ENCODE peak calls at places on chromosome 14, in five cellular contexts. One of them, this sample, is unnamed.

GRCh38 chr14:57512221-57512620 is 18.6 kb upstream of the CCDC198 start:
- DNase-seq in effector memory CD8-positive, alpha-beta T cell: no peak
- DNase-seq in stimulated activated CD4-positive, alpha-beta T cell treated with anti-CD3 and anti-CD28 coated beads, Interleukin-4, amount 100 ng/mL, for 48 hours: no peak
- DNase-seq in fibroblast of the aortic adventitia: no peak
- DNase-seq in neural progenitor cell: no peak
- DNase-seq in this sample: no peak

GRCh38 chr14:78997811-78998210 is 827.6 kb downstream of the NRXN3 start:
- DNase-seq in neural progenitor cell: no peak
- DNase-seq in stimulated activated CD4-positive, alpha-beta T cell treated with anti-CD3 and anti-CD28 coated beads, Interleukin-4, amount 100 ng/mL, for 48 hours: no peak
- DNase-seq in fibroblast of the aortic adventitia: peak
- DNase-seq in effector memory CD8-positive, alpha-beta T cell: no peak
- DNase-seq in this sample: no peak

GRCh38 chr14:51225751-51226150 is 14.3 kb upstream of the TMX1 start:
- DNase-seq in effector memory CD8-positive, alpha-beta T cell: no peak
- DNase-seq in fibroblast of the aortic adventitia: no peak
- DNase-seq in neural progenitor cell: no peak
- DNase-seq in stimulated activated CD4-positive, alpha-beta T cell treated with anti-CD3 and anti-CD28 coated beads, Interleukin-4, amount 100 ng/mL, for 48 hours: no peak
- DNase-seq in this sample: no peak

GRCh38 chr14:33186656-33187055 is 248.0 kb downstream of the NPAS3 start:
- DNase-seq in neural progenitor cell: no peak
- DNase-seq in fibroblast of the aortic adventitia: no peak
- DNase-seq in stimulated activated CD4-positive, alpha-beta T cell treated with anti-CD3 and anti-CD28 coated beads, Interleukin-4, amount 100 ng/mL, for 48 hours: no peak
- DNase-seq in effector memory CD8-positive, alpha-beta T cell: no peak
- DNase-seq in this sample: no peak

GRCh38 chr14:91193069-91193468 is 51.4 kb downstream of the GPR68 start:
- DNase-seq in neural progenitor cell: no peak
- DNase-seq in fibroblast of the aortic adventitia: no peak
- DNase-seq in stimulated activated CD4-positive, alpha-beta T cell treated with anti-CD3 and anti-CD28 coated beads, Interleukin-4, amount 100 ng/mL, for 48 hours: no peak
- DNase-seq in effector memory CD8-positive, alpha-beta T cell: no peak
- DNase-seq in this sample: no peak

GRCh38 chr14:55762595-55763232 is 182.7 kb downstream of the KTN1 start:
- DNase-seq in stimulated activated CD4-positive, alpha-beta T cell treated with anti-CD3 and anti-CD28 coated beads, Interleukin-4, amount 100 ng/mL, for 48 hours: no peak
- DNase-seq in fibroblast of the aortic adventitia: no peak
- DNase-seq in neural progenitor cell: no peak
- DNase-seq in effector memory CD8-positive, alpha-beta T cell: no peak
- DNase-seq in this sample: no peak

GRCh38 chr14:23449314-23449713 is 13.9 kb upstream of the MYH7 start:
- DNase-seq in effector memory CD8-positive, alpha-beta T cell: no peak
- DNase-seq in stimulated activated CD4-positive, alpha-beta T cell treated with anti-CD3 and anti-CD28 coated beads, Interleukin-4, amount 100 ng/mL, for 48 hours: no peak
- DNase-seq in neural progenitor cell: no peak
- DNase-seq in fibroblast of the aortic adventitia: no peak
- DNase-seq in this sample: no peak

GRCh38 chr14:85444685-85445084 is 85.3 kb upstream of the FLRT2 start:
- DNase-seq in neural progenitor cell: no peak
- DNase-seq in stimulated activated CD4-positive, alpha-beta T cell treated with anti-CD3 and anti-CD28 coated beads, Interleukin-4, amount 100 ng/mL, for 48 hours: no peak
- DNase-seq in effector memory CD8-positive, alpha-beta T cell: no peak
- DNase-seq in fibroblast of the aortic adventitia: peak
- DNase-seq in this sample: no peak

GRCh38 chr14:79011091-79011919 is 841.1 kb downstream of the NRXN3 start:
- DNase-seq in stimulated activated CD4-positive, alpha-beta T cell treated with anti-CD3 and anti-CD28 coated beads, Interleukin-4, amount 100 ng/mL, for 48 hours: no peak
- DNase-seq in neural progenitor cell: peak
- DNase-seq in effector memory CD8-positive, alpha-beta T cell: no peak
- DNase-seq in fibroblast of the aortic adventitia: peak
- DNase-seq in this sample: peak

GRCh38 chr14:68471964-68472508 is 320.8 kb downstream of the ZFP36L1 start:
- DNase-seq in neural progenitor cell: no peak
- DNase-seq in effector memory CD8-positive, alpha-beta T cell: no peak
- DNase-seq in stimulated activated CD4-positive, alpha-beta T cell treated with anti-CD3 and anti-CD28 coated beads, Interleukin-4, amount 100 ng/mL, for 48 hours: no peak
- DNase-seq in fibroblast of the aortic adventitia: no peak
- DNase-seq in this sample: no peak

GRCh38 chr14:97456958-97457357 is 659.8 kb downstream of the VRK1 start:
- DNase-seq in fibroblast of the aortic adventitia: no peak
- DNase-seq in effector memory CD8-positive, alpha-beta T cell: no peak
- DNase-seq in stimulated activated CD4-positive, alpha-beta T cell treated with anti-CD3 and anti-CD28 coated beads, Interleukin-4, amount 100 ng/mL, for 48 hours: peak
- DNase-seq in neural progenitor cell: no peak
- DNase-seq in this sample: peak

GRCh38 chr14:41404121-41404520 is 202.6 kb upstream of the LRFN5 start:
- DNase-seq in effector memory CD8-positive, alpha-beta T cell: no peak
- DNase-seq in neural progenitor cell: no peak
- DNase-seq in stimulated activated CD4-positive, alpha-beta T cell treated with anti-CD3 and anti-CD28 coated beads, Interleukin-4, amount 100 ng/mL, for 48 hours: no peak
- DNase-seq in fibroblast of the aortic adventitia: peak
- DNase-seq in this sample: no peak

GRCh38 chr14:90625445-90625844 is 190.8 kb downstream of the TTC7B start:
- DNase-seq in stimulated activated CD4-positive, alpha-beta T cell treated with anti-CD3 and anti-CD28 coated beads, Interleukin-4, amount 100 ng/mL, for 48 hours: no peak
- DNase-seq in effector memory CD8-positive, alpha-beta T cell: no peak
- DNase-seq in fibroblast of the aortic adventitia: no peak
- DNase-seq in neural progenitor cell: no peak
- DNase-seq in this sample: no peak

GRCh38 chr14:48398675-48399282 is 723.4 kb upstream of the MDGA2 start:
- DNase-seq in effector memory CD8-positive, alpha-beta T cell: no peak
- DNase-seq in neural progenitor cell: peak
- DNase-seq in stimulated activated CD4-positive, alpha-beta T cell treated with anti-CD3 and anti-CD28 coated beads, Interleukin-4, amount 100 ng/mL, for 48 hours: no peak
- DNase-seq in fibroblast of the aortic adventitia: peak
- DNase-seq in this sample: peak

GRCh38 chr14:72292689-72293024 is 360.4 kb downstream of the RGS6 start:
- DNase-seq in effector memory CD8-positive, alpha-beta T cell: no peak
- DNase-seq in neural progenitor cell: no peak
- DNase-seq in stimulated activated CD4-positive, alpha-beta T cell treated with anti-CD3 and anti-CD28 coated beads, Interleukin-4, amount 100 ng/mL, for 48 hours: no peak
- DNase-seq in fibroblast of the aortic adventitia: no peak
- DNase-seq in this sample: no peak

GRCh38 chr14:74647061-74647833 is 35.2 kb upstream of the LTBP2 start:
- DNase-seq in neural progenitor cell: no peak
- DNase-seq in stimulated activated CD4-positive, alpha-beta T cell treated with anti-CD3 and anti-CD28 coated beads, Interleukin-4, amount 100 ng/mL, for 48 hours: no peak
- DNase-seq in fibroblast of the aortic adventitia: no peak
- DNase-seq in effector memory CD8-positive, alpha-beta T cell: no peak
- DNase-seq in this sample: no peak

GRCh38 chr14:87045241-87045640 is 947.7 kb downstream of the GALC start:
- DNase-seq in stimulated activated CD4-positive, alpha-beta T cell treated with anti-CD3 and anti-CD28 coated beads, Interleukin-4, amount 100 ng/mL, for 48 hours: no peak
- DNase-seq in fibroblast of the aortic adventitia: no peak
- DNase-seq in neural progenitor cell: no peak
- DNase-seq in effector memory CD8-positive, alpha-beta T cell: no peak
- DNase-seq in this sample: no peak

GRCh38 chr14:61568572-61569011 is 126.7 kb upstream of the HIF1A start:
- DNase-seq in neural progenitor cell: peak
- DNase-seq in stimulated activated CD4-positive, alpha-beta T cell treated with anti-CD3 and anti-CD28 coated beads, Interleukin-4, amount 100 ng/mL, for 48 hours: peak
- DNase-seq in fibroblast of the aortic adventitia: no peak
- DNase-seq in effector memory CD8-positive, alpha-beta T cell: peak
- DNase-seq in this sample: peak

GRCh38 chr14:24055971-24056799 is 4.4 kb downstream of the CARMIL3 start:
- DNase-seq in stimulated activated CD4-positive, alpha-beta T cell treated with anti-CD3 and anti-CD28 coated beads, Interleukin-4, amount 100 ng/mL, for 48 hours: no peak
- DNase-seq in effector memory CD8-positive, alpha-beta T cell: no peak
- DNase-seq in neural progenitor cell: no peak
- DNase-seq in fibroblast of the aortic adventitia: no peak
- DNase-seq in this sample: no peak

GRCh38 chr14:67623114-67623513 is 3.4 kb downstream of the ARG2 start:
- DNase-seq in effector memory CD8-positive, alpha-beta T cell: no peak
- DNase-seq in stimulated activated CD4-positive, alpha-beta T cell treated with anti-CD3 and anti-CD28 coated beads, Interleukin-4, amount 100 ng/mL, for 48 hours: no peak
- DNase-seq in fibroblast of the aortic adventitia: no peak
- DNase-seq in neural progenitor cell: no peak
- DNase-seq in this sample: peak

GRCh38 chr14:80669416-80669815 is 272.1 kb downstream of the CEP128 start:
- DNase-seq in fibroblast of the aortic adventitia: no peak
- DNase-seq in stimulated activated CD4-positive, alpha-beta T cell treated with anti-CD3 and anti-CD28 coated beads, Interleukin-4, amount 100 ng/mL, for 48 hours: no peak
- DNase-seq in neural progenitor cell: no peak
- DNase-seq in effector memory CD8-positive, alpha-beta T cell: no peak
- DNase-seq in this sample: no peak

GRCh38 chr14:64789696-64790095 is 85.5 kb downstream of the PLEKHG3 start:
- DNase-seq in neural progenitor cell: no peak
- DNase-seq in stimulated activated CD4-positive, alpha-beta T cell treated with anti-CD3 and anti-CD28 coated beads, Interleukin-4, amount 100 ng/mL, for 48 hours: no peak
- DNase-seq in effector memory CD8-positive, alpha-beta T cell: no peak
- DNase-seq in fibroblast of the aortic adventitia: no peak
- DNase-seq in this sample: no peak

GRCh38 chr14:97580923-97581495 is 783.8 kb downstream of the VRK1 start:
- DNase-seq in stimulated activated CD4-positive, alpha-beta T cell treated with anti-CD3 and anti-CD28 coated beads, Interleukin-4, amount 100 ng/mL, for 48 hours: no peak
- DNase-seq in effector memory CD8-positive, alpha-beta T cell: no peak
- DNase-seq in fibroblast of the aortic adventitia: no peak
- DNase-seq in neural progenitor cell: peak
- DNase-seq in this sample: peak

GRCh38 chr14:20560961-20561360 is at the start of gene RNASE9:
- DNase-seq in stimulated activated CD4-positive, alpha-beta T cell treated with anti-CD3 and anti-CD28 coated beads, Interleukin-4, amount 100 ng/mL, for 48 hours: no peak
- DNase-seq in effector memory CD8-positive, alpha-beta T cell: no peak
- DNase-seq in neural progenitor cell: no peak
- DNase-seq in fibroblast of the aortic adventitia: no peak
- DNase-seq in this sample: no peak

GRCh38 chr14:52119030-52119429 is 50.2 kb upstream of the NID2 start:
- DNase-seq in neural progenitor cell: no peak
- DNase-seq in stimulated activated CD4-positive, alpha-beta T cell treated with anti-CD3 and anti-CD28 coated beads, Interleukin-4, amount 100 ng/mL, for 48 hours: no peak
- DNase-seq in fibroblast of the aortic adventitia: no peak
- DNase-seq in effector memory CD8-positive, alpha-beta T cell: no peak
- DNase-seq in this sample: no peak

GRCh38 chr14:99287269-99287942 is 15.4 kb upstream of the BCL11B start:
- DNase-seq in effector memory CD8-positive, alpha-beta T cell: no peak
- DNase-seq in neural progenitor cell: no peak
- DNase-seq in fibroblast of the aortic adventitia: no peak
- DNase-seq in stimulated activated CD4-positive, alpha-beta T cell treated with anti-CD3 and anti-CD28 coated beads, Interleukin-4, amount 100 ng/mL, for 48 hours: no peak
- DNase-seq in this sample: no peak

GRCh38 chr14:20383032-20383431 is 30.3 kb downstream of the TEP1 start:
- DNase-seq in fibroblast of the aortic adventitia: no peak
- DNase-seq in neural progenitor cell: no peak
- DNase-seq in effector memory CD8-positive, alpha-beta T cell: no peak
- DNase-seq in stimulated activated CD4-positive, alpha-beta T cell treated with anti-CD3 and anti-CD28 coated beads, Interleukin-4, amount 100 ng/mL, for 48 hours: no peak
- DNase-seq in this sample: no peak

GRCh38 chr14:100093322-100093721 is 28.1 kb downstream of the EVL start:
- DNase-seq in neural progenitor cell: no peak
- DNase-seq in stimulated activated CD4-positive, alpha-beta T cell treated with anti-CD3 and anti-CD28 coated beads, Interleukin-4, amount 100 ng/mL, for 48 hours: no peak
- DNase-seq in fibroblast of the aortic adventitia: no peak
- DNase-seq in effector memory CD8-positive, alpha-beta T cell: no peak
- DNase-seq in this sample: no peak

GRCh38 chr14:52355016-52355430 is 40.9 kb downstream of the PTGER2 start:
- DNase-seq in effector memory CD8-positive, alpha-beta T cell: no peak
- DNase-seq in fibroblast of the aortic adventitia: peak
- DNase-seq in stimulated activated CD4-positive, alpha-beta T cell treated with anti-CD3 and anti-CD28 coated beads, Interleukin-4, amount 100 ng/mL, for 48 hours: no peak
- DNase-seq in neural progenitor cell: peak
- DNase-seq in this sample: no peak

This sample was measured in ELF-1.